ENCODE peak calls at places on chromosomes 1 and 21, in five cellular contexts. O, Z, T, J and Q are unnamed samples. For H3K4me1 and H3K36me3, the result is how much of the 10 kb centered on the place peaks cover.

GRCh38 chr1:83034846-83035245 is 964.1 kb downstream of the TTLL7 start:
- DNase-seq in Z (no peak), J (no peak), T (no peak), O (no peak), Q (no peak)

GRCh38 chr1:183195146-183195571 is 9.1 kb downstream of the LAMC2 start:
- DNase-seq in O (no peak), J (peak), T (no peak), Z (no peak), Q (no peak)

GRCh38 chr1:159162511-159163265 is 8.7 kb upstream of the CADM3 start:
- DNase-seq in O (no peak), T (no peak), Z (no peak), J (no peak), Q (no peak)

GRCh38 chr1:189962171-189962570 is 515.5 kb downstream of the BRINP3 start:
- DNase-seq in O (no peak), T (no peak), J (no peak), Z (no peak), Q (no peak)

GRCh38 chr1:75986478-75986877 is 54.3 kb upstream of the ASB17 start:
- DNase-seq in J (no peak), T (no peak), O (no peak), Z (no peak), Q (no peak)

GRCh38 chr1:23657659-23658275 is 33.8 kb upstream of the RPL11 start:
- DNase-seq in T (no peak), Z (peak), J (no peak), O (peak), Q (no peak)

GRCh38 chr1:3850857-3851256 is 6.2 kb downstream of the CEP104 start:
- DNase-seq in T (no peak), J (no peak), Z (no peak), O (no peak), Q (no peak)

GRCh38 chr1:117346206-117346928 is 20.9 kb upstream of the MAN1A2 start:
- DNase-seq in J (no peak), O (no peak), Z (no peak), T (no peak), Q (no peak)

GRCh38 chr1:54812801-54813478 is 11.8 kb upstream of the TTC22 start:
- DNase-seq in J (peak), T (no peak), O (no peak), Z (no peak), Q (no peak)

GRCh38 chr21:14675774-14676530 is 129.8 kb upstream of the SAMSN1 start:
- DNase-seq in T (no peak), O (no peak), J (no peak), Z (no peak), Q (no peak)

DNA sequence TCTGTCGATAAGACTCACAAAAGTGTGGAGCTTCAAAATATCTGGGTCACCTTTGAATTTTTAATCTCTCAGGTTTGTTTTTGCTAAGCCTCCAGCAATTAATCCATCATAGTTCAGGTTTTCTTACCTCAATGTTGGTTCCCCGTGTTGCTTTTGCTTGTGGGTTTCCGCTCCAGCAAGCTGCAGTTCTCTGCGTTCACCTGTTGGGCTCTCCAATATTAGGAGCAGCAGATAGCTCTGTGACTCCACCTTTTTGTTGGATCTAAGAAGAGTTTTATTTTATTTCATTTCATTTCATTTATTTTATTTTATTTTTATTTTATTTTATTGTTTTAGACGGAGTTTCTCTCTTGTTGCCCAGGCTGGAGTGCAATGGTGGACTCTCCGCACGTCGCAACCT is 335.5 kb downstream of the COL11A1 start:
- DNase-seq in Z (no peak), O (no peak), T (no peak), J (no peak), Q (no peak)
- H3K4me1 ChIP-seq in Z (under half), O (under half), T (under half), J (under half), Q (under half)

GRCh38 chr1:38029081-38029681 is 16.6 kb downstream of the UTP11 start:
- DNase-seq in J (no peak), T (no peak), O (peak), Z (no peak), Q (no peak)

GRCh38 chr1:38030596-38031512 is 15.7 kb downstream of the POU3F1 start:
- DNase-seq in J (no peak), Z (peak), O (no peak), T (no peak), Q (no peak)

GRCh38 chr1:38031513-38031866 is 15.1 kb downstream of the POU3F1 start:
- DNase-seq in O (no peak), Z (peak), T (no peak), J (no peak), Q (no peak)

GRCh38 chr1:38028671-38029070 is 16.1 kb downstream of the UTP11 start:
- DNase-seq in T (no peak), Z (no peak), O (no peak), J (no peak), Q (no peak)

GRCh38 chr1:38029725-38030511 is 16.7 kb downstream of the POU3F1 start:
- DNase-seq in T (no peak), Z (peak), J (peak), O (peak), Q (peak)
- H3K27ac ChIP-seq in T (no peak), Z (peak), J (peak), O (peak), Q (peak)

GRCh38 chr1:212089560-212090163 is 54.1 kb downstream of the DTL start:
- DNase-seq in O (no peak), Z (no peak), J (no peak), T (no peak), Q (no peak)
- H3K36me3 ChIP-seq in O (under half), Z (under half), J (under half), T (under half), Q (under half)

GRCh38 chr1:36157973-36158826 is 2.2 kb downstream of the MAP7D1 start:
- DNase-seq in T (no peak), O (no peak), Z (no peak), J (no peak), Q (no peak)
- H3K4me1 ChIP-seq in T (under half), O (under half), Z (under half), J (half or more), Q (half or more)

GRCh38 chr21:41399401-41399800 is 26.6 kb upstream of the MX1 start:
- DNase-seq in T (peak), Z (no peak), J (no peak), O (no peak), Q (no peak)

GRCh38 chr21:41398251-41398650 is 27.8 kb upstream of the MX1 start:
- DNase-seq in O (no peak), Z (no peak), J (no peak), T (no peak), Q (no peak)

GRCh38 chr21:41398831-41399230 is 27.2 kb upstream of the MX1 start:
- DNase-seq in J (no peak), Z (no peak), T (peak), O (no peak), Q (no peak)

GRCh38 chr21:41396452-41397107 is 29.5 kb upstream of the MX1 start:
- DNase-seq in O (no peak), J (peak), T (peak), Z (no peak), Q (no peak)

GRCh38 chr21:41397416-41397815 is 28.6 kb upstream of the MX1 start:
- DNase-seq in Z (no peak), J (no peak), T (peak), O (no peak), Q (no peak)
- H3K27ac ChIP-seq in Z (no peak), J (no peak), T (no peak), O (no peak), Q (no peak)

DNA sequence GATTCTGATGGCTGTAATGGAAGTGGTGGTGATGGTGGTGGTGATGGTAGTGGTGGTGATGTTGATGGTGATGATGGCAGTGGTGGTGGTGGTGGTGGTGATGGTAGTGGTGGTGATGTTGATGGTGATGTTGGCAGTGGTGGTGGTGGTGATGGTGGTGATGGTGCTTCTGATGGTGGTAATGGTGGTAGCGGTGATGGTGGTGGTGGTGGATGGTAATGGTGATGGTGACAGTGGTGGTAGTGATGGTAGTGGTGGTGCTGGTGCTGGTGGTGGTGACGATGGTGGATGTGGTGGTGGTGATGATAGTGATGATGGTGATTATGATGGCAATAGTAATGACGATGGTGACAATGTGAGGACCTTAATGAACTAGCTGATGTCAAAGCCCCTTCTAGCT is 35.6 kb upstream of the LRRC3 start:
- DNase-seq in Z (no peak), J (no peak), O (no peak), T (no peak), Q (no peak)
- H3K36me3 ChIP-seq in Z (under half), J (under half), O (under half), T (under half), Q (under half)

GRCh38 chr1:221069956-221070355 is 190.7 kb downstream of the HLX start:
- DNase-seq in J (no peak), T (no peak), O (no peak), Z (no peak), Q (no peak)
- H3K4me1 ChIP-seq in J (under half), T (under half), O (under half), Z (under half), Q (under half)

DNA sequence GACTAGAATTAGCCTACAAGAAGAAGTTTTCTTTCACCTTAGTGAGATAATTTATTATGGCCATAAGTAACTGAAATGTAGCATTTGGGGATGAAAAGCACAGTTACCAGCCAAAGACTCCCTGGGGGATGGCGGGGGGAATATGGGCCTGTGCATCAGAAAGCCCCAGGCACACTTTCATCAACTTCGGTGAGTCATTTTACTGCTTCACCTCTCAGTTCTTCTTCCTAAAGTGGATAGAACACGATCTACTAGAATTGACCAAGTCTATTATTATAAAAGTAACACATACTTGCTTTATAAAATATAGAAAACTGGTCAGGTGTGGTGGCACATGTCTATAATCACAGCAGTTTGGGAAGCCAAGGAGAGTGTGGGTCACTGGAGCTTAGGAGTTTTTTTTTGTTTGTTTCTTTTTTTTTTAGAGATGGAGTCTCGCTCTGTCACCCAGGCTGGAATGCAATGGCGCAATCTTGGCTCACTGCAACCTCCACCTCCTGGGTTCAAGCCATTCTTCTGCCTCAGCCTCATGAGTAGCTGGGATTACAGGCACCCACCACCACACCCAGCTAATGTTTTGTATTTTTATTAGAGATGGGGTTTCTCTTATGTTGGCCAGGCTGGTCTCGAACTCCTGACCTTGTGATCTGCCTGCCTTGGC is 141.8 kb downstream of the ZZZ3 start:
- DNase-seq in Z (no peak), J (peak), O (no peak), T (no peak), Q (no peak)
- H3K27ac ChIP-seq in Z (no peak), J (peak), O (no peak), T (no peak), Q (no peak)

GRCh38 chr21:32350211-32350980 is 42.4 kb downstream of the URB1 start:
- DNase-seq in J (no peak), O (no peak), T (peak), Z (no peak), Q (no peak)

GRCh38 chr21:32349333-32349944 is 43.4 kb downstream of the URB1 start:
- DNase-seq in J (no peak), T (peak), O (no peak), Z (no peak), Q (no peak)

GRCh38 chr21:32352556-32352955 is 40.3 kb downstream of the URB1 start:
- DNase-seq in T (peak), Z (no peak), O (no peak), J (no peak), Q (no peak)

GRCh38 chr21:32351428-32351827 is 41.4 kb downstream of the URB1 start:
- DNase-seq in O (no peak), J (no peak), T (peak), Z (no peak), Q (no peak)

DNA sequence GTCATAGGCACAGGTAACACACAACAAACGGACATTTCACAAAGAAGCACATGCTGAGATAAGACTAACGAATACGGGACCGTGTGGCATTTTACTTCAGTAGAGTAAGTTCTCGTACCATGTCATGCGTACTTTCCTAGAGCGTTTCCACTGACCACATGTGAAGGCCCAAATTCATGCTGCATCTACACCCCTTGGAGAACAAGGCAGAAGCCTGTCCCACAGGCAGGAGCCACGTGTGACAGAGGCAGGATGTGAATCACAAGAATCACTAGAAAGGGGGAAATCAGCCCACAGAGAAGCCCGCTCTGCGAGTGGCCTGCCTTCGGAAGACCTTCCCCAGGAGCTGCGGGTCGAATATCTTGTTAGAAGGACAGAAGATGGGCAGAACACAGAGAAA is 41.8 kb downstream of the URB1 start:
- DNase-seq in Z (no peak), O (no peak), T (peak), J (no peak), Q (no peak)
- H3K36me3 ChIP-seq in Z (half or more), O (under half), T (half or more), J (under half), Q (half or more)